ENCODE peak calls at places on chromosomes 13 and 19, in nine cellular contexts. T is neural progenitor cell; Y is bronchial epithelial cell; O is prostate gland; L is fibroblast of lung; R is brain microvascular endothelial cell; W is ovary; J is heart right ventricle; M is CD8-positive, alpha-beta memory T cell. Z is an unnamed sample.

GRCh38 chr13:83350569-83350968 is 531.7 kb downstream of the SLITRK1 start:
- DNase-seq in Y (peak), L (peak), R (peak), T (no peak), O (no peak), W (no peak), M (no peak), J (no peak), Z (no peak)

GRCh38 chr13:93794197-93794885 is 567.7 kb downstream of the GPC6 start:
- DNase-seq in M (no peak), W (no peak), J (no peak), Y (no peak), R (no peak), L (no peak), O (no peak), T (no peak), Z (no peak)

GRCh38 chr19:34513767-34514166 is 32.2 kb downstream of the WTIP start:
- DNase-seq in M (no peak), W (no peak), R (no peak), O (no peak), Y (no peak), L (no peak), J (no peak), T (no peak), Z (no peak)

GRCh38 chr19:41933693-41934426 is 5.6 kb upstream of the ERFL start:
- DNase-seq in L (no peak), W (no peak), J (no peak), T (no peak), O (no peak), M (no peak), R (no peak), Y (no peak), Z (peak)

GRCh38 chr19:40273469-40274360 is 11.4 kb downstream of the AKT2 start:
- DNase-seq in M (no peak), O (no peak), W (no peak), L (no peak), T (no peak), J (no peak), Y (no peak), R (no peak), Z (no peak)

GRCh38 chr19:16266586-16266942 is 58.1 kb upstream of the KLF2 start:
- DNase-seq in W (no peak), R (no peak), Y (no peak), J (no peak), O (no peak), L (no peak), M (peak), T (no peak), Z (no peak)

GRCh38 chr13:114021464-114022308 is 47.8 kb upstream of the C13orf46 start:
- DNase-seq in O (no peak), T (no peak), M (no peak), L (no peak), W (no peak), Y (no peak), R (no peak), J (no peak), Z (no peak)

GRCh38 chr13:20411638-20412342 is 113.9 kb downstream of the CRYL1 start:
- DNase-seq in J (no peak), O (no peak), Y (peak), R (no peak), L (no peak), M (peak), T (no peak), W (no peak), Z (no peak)

GRCh38 chr19:52734340-52734892 is 428 bp downstream of the ZNF611 start:
- DNase-seq in R (peak), Y (no peak), T (peak), W (peak), J (no peak), O (peak), L (no peak), M (no peak), Z (no peak)

GRCh38 chr19:30084390-30084819 is 142.4 kb downstream of the URI1 start:
- DNase-seq in J (no peak), W (no peak), Y (no peak), L (no peak), O (no peak), R (no peak), T (no peak), M (no peak), Z (no peak)

GRCh38 chr13:34152996-34153395 is 335.0 kb downstream of the RFC3 start:
- DNase-seq in T (no peak), R (no peak), Y (peak), M (no peak), W (no peak), O (no peak), J (no peak), L (no peak), Z (no peak)

GRCh38 chr13:99968521-99969367 is 2.8 kb downstream of the ZIC5 start:
- DNase-seq in M (no peak), L (no peak), W (no peak), R (no peak), Y (no peak), J (no peak), O (no peak), T (peak), Z (no peak)

GRCh38 chr13:95128045-95128643 is 173.1 kb downstream of the ABCC4 start:
- DNase-seq in Y (peak), T (peak), W (no peak), M (no peak), J (no peak), O (no peak), L (peak), R (no peak), Z (no peak)

GRCh38 chr13:44331446-44331845 is 42.2 kb upstream of the SERP2 start:
- DNase-seq in T (no peak), M (no peak), L (no peak), W (no peak), J (no peak), R (peak), O (no peak), Y (no peak), Z (no peak)

GRCh38 chr13:36919833-36920611 is at the start of gene SMAD9:
- DNase-seq in O (peak), W (peak), R (peak), Y (peak), J (peak), M (no peak), L (peak), T (peak), Z (peak)

GRCh38 chr19:44608391-44608821 is 5.0 kb upstream of the IGSF23 start:
- DNase-seq in L (peak), W (no peak), T (no peak), J (no peak), Y (peak), O (no peak), R (no peak), M (no peak), Z (no peak)

GRCh38 chr19:15464394-15465385 is at the start of gene RASAL3:
- DNase-seq in Y (no peak), W (no peak), L (no peak), O (no peak), T (no peak), R (no peak), J (no peak), M (peak), Z (peak)

GRCh38 chr13:76687467-76687866 is 198.7 kb downstream of the KCTD12 start:
- DNase-seq in L (no peak), O (no peak), T (no peak), J (no peak), W (no peak), Y (no peak), R (no peak), M (no peak), Z (no peak)

GRCh38 chr13:47680752-47681151 is 320.3 kb downstream of the SUCLA2 start:
- DNase-seq in R (no peak), O (no peak), T (no peak), L (peak), Y (peak), M (no peak), J (no peak), W (no peak), Z (no peak)

GRCh38 chr13:103516009-103516795 is 450.0 kb upstream of the SLC10A2 start:
- DNase-seq in L (no peak), Y (no peak), J (no peak), O (no peak), W (no peak), T (peak), R (no peak), M (no peak), Z (no peak)

GRCh38 chr13:80923907-80924306 is 583.0 kb upstream of the SPRY2 start:
- DNase-seq in L (peak), M (no peak), R (no peak), T (peak), W (no peak), J (no peak), O (no peak), Y (peak), Z (no peak)

GRCh38 chr13:30051531-30052060 is 201.2 kb upstream of the UBL3 start:
- DNase-seq in J (no peak), M (no peak), T (no peak), O (no peak), W (no peak), Y (peak), R (no peak), L (no peak), Z (no peak)

GRCh38 chr13:113398963-113399754 is 35.2 kb upstream of the GRTP1 start:
- DNase-seq in J (no peak), R (peak), M (no peak), O (no peak), L (no peak), Y (no peak), W (no peak), T (peak), Z (no peak)

GRCh38 chr13:49622174-49622946 is 5.9 kb upstream of the ARL11 start:
- DNase-seq in M (no peak), T (no peak), L (peak), O (no peak), R (no peak), W (no peak), Y (no peak), J (peak), Z (no peak)

GRCh38 chr13:30142502-30143211 is 164.7 kb downstream of the KATNAL1 start:
- DNase-seq in Y (peak), T (no peak), W (peak), J (no peak), L (peak), R (peak), M (no peak), O (peak), Z (no peak)

GRCh38 chr19:55638864-55639359 is 1.9 kb upstream of the ZNF580 start:
- DNase-seq in R (no peak), W (no peak), L (peak), T (peak), O (no peak), M (peak), J (no peak), Y (no peak), Z (peak)

GRCh38 chr13:78806457-78806856 is 147.5 kb upstream of the OBI1 start:
- DNase-seq in T (peak), J (no peak), O (no peak), R (no peak), Y (no peak), W (no peak), M (no peak), L (no peak), Z (no peak)

GRCh38 chr13:44667950-44668349 is 91.8 kb upstream of the TSC22D1 start:
- DNase-seq in T (peak), Y (no peak), R (no peak), W (no peak), J (no peak), O (no peak), L (peak), M (no peak), Z (no peak)

GRCh38 chr19:47313754-47314133 is 4.1 kb downstream of the C5AR1 start:
- DNase-seq in J (no peak), W (no peak), R (no peak), L (no peak), T (no peak), O (no peak), M (no peak), Y (no peak), Z (no peak)

GRCh38 chr19:47310819-47311218 is 1.2 kb downstream of the C5AR1 start:
- DNase-seq in R (no peak), M (no peak), L (peak), T (no peak), O (no peak), W (no peak), Y (peak), J (peak), Z (no peak)

GRCh38 chr19:47316513-47316912 is 6.9 kb downstream of the C5AR1 start:
- DNase-seq in T (no peak), M (no peak), Y (no peak), W (no peak), R (no peak), J (no peak), L (no peak), O (no peak), Z (no peak)

GRCh38 chr19:47312366-47313006 is 2.8 kb downstream of the C5AR1 start:
- DNase-seq in R (no peak), L (no peak), W (no peak), O (no peak), M (no peak), Y (no peak), T (no peak), J (no peak), Z (no peak)

DNA sequence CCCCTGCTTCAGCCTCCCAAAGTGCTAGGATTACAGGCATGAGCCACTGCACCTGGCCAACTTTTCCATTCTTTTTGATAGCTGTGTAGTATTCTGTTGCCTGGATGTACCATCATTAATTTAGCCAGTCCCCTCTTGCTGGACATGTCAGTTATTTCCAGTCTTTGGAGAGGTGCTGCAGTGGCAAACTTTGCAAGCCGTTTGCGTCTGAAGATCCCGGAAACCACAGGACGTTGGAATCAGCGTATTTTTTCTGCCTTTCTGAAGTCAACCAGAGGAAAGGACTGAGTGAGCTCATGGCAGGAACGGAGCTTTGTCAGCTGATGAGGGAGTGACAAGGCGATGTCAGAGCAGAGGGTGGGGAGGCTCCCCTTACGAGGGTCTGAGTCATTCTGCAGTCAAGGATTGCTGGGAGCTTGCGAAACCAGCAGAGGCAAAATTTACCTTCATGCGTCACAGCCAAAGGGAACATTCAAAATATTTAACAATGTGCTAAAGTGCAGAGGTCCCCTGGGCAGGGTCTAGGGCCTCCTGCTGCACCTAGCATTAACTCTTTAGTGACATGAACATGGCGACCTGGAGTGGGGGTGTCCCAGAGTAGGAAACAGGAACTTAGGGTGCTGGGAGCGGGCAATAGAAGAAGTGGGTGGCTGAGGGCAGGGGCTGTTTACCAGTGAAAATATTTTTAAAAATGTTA is 5.6 kb downstream of the C5AR1 start:
- DNase-seq in L (peak), J (peak), W (peak), R (peak), T (no peak), Y (peak), M (no peak), O (no peak), Z (no peak)
- H3K4me3 ChIP-seq in L (no peak), J (no peak), W (no peak), R (no peak), T (no peak), Y (no peak), M (no peak), O (no peak), Z (no peak)

GRCh38 chr19:50417138-50417849 is 1.4 kb upstream of the SPIB start:
- DNase-seq in L (no peak), W (no peak), Y (no peak), J (no peak), O (no peak), T (no peak), M (no peak), R (no peak), Z (peak)

GRCh38 chr19:50419022-50419579 is 363 bp downstream of the SPIB start:
- DNase-seq in J (no peak), Y (no peak), T (no peak), L (no peak), O (no peak), W (no peak), M (no peak), R (no peak), Z (no peak)

GRCh38 chr19:50419580-50420035 is 870 bp downstream of the SPIB start:
- DNase-seq in W (no peak), R (no peak), L (no peak), O (no peak), J (no peak), M (no peak), Y (no peak), T (no peak), Z (peak)

GRCh38 chr19:50417850-50418185 is 920 bp upstream of the SPIB start:
- DNase-seq in T (no peak), R (no peak), W (no peak), O (no peak), Y (no peak), M (no peak), J (no peak), L (no peak), Z (no peak)

GRCh38 chr19:50418186-50419021 is at the start of gene SPIB:
- DNase-seq in R (no peak), M (no peak), Y (no peak), T (peak), O (no peak), J (no peak), L (no peak), W (no peak), Z (peak)
- H3K4me3 ChIP-seq in R (no peak), M (no peak), Y (no peak), T (peak), O (no peak), J (no peak), L (no peak), W (no peak), Z (peak)

GRCh38 chr19:7979559-7979958 is 25.9 kb downstream of the ELAVL1 start:
- DNase-seq in L (no peak), M (no peak), O (no peak), T (no peak), Y (no peak), R (no peak), W (no peak), J (no peak), Z (no peak)
- H3K4me3 ChIP-seq in L (no peak), M (no peak), O (no peak), T (no peak), Y (no peak), R (no peak), W (no peak), J (no peak), Z (no peak)

GRCh38 chr19:9937001-9937411 is 691 bp upstream of the OLFM2 start:
- DNase-seq in M (no peak), L (no peak), Y (no peak), T (peak), J (no peak), R (no peak), W (no peak), O (no peak), Z (no peak)

GRCh38 chr19:9936151-9937000 is at the start of gene OLFM2:
- DNase-seq in R (no peak), Y (no peak), W (peak), M (no peak), O (no peak), T (peak), L (no peak), J (no peak), Z (no peak)

GRCh38 chr19:9934132-9934950 is 2.0 kb downstream of the OLFM2 start:
- DNase-seq in R (peak), J (peak), O (peak), T (peak), Y (peak), L (peak), M (peak), W (peak), Z (peak)

GRCh38 chr19:9932835-9933234 is 3.5 kb downstream of the OLFM2 start:
- DNase-seq in T (no peak), R (no peak), Y (no peak), W (no peak), M (no peak), O (no peak), L (no peak), J (no peak), Z (no peak)

DNA sequence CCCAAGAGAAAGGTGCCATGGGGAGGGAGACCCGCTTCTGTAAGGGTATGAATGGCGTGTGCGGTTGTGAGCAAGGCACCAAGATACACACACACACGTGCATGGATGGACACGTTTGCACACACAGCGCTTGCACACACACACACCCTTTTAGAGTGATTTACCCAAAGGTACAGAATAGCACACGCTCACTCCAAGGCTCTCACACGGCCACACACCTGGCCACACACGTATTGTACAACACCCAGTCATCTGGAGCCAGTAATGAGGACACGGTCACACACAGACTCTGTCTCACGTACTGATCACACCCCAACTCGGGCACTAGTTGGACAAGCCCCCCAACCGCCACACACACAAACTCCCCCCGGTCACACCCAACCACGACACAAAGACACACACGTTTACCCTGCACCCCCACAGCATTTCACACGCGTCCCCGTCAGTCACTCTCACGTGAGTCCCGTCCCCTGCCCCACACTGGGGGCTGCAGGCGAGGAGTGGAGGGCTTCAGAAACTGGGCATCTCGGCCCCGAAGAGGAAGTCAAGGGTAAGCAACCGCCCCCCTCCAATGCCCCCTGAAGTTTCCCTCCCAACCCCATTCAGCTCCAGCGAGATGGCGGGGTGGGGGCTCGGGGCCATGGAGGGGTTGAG is 779 bp downstream of the OLFM2 start:
- DNase-seq in O (no peak), W (no peak), T (peak), R (no peak), M (no peak), J (no peak), Y (no peak), L (no peak), Z (no peak)
- H3K4me3 ChIP-seq in O (peak), W (peak), T (peak), R (peak), M (no peak), J (peak), Y (peak), L (peak), Z (no peak)

GRCh38 chr13:27917121-27917947 is 2.5 kb upstream of the PDX1 start:
- DNase-seq in W (no peak), L (no peak), J (no peak), Y (no peak), M (no peak), T (peak), O (no peak), R (no peak), Z (no peak)
- H3K4me3 ChIP-seq in W (no peak), L (no peak), J (no peak), Y (no peak), M (no peak), T (no peak), O (no peak), R (no peak), Z (no peak)

DNA sequence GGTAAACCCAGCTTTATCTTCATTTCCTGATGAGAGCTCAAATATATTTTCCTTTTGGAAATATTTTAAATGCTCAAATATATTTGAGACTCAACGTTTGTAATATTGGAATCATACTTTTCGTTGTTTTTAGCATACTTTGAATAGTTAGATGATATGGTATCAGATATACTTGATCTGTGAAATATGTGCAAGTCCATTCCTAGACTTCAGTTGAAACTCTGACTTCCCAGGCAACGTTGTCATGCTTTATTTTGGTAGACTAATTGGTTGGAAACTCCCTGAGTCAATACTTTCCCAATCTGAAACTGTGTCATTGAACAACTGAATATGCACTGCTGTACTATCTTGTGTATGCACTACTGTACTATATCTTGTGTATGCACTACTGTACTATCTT is 378.5 kb downstream of the MYO16 start:
- DNase-seq in R (peak), J (no peak), T (no peak), O (no peak), W (no peak), Y (peak), L (no peak), M (no peak), Z (no peak)
- H3K4me3 ChIP-seq in R (no peak), J (no peak), T (no peak), O (no peak), W (no peak), Y (no peak), L (no peak), M (no peak), Z (no peak)